ENCODE peak calls at places on chromosome 1, in four cellular contexts. A is epithelial cell of prostate, I is lower lobe of right lung, T is colonic mucosa. W is an unnamed sample.

GRCh38 chr1:42756956-42757891 is 9.6 kb downstream of the P3H1 start:
- DNase-seq in A (no peak), I (no peak), T (no peak), W (peak; percentile 21)

GRCh38 chr1:219757890-219758289 is 145.0 kb upstream of the ZC3H11B start:
- DNase-seq in A (no peak), I (no peak), T (no peak), W (no peak)

GRCh38 chr1:225445644-225446297 is 17.9 kb upstream of the LBR start:
- DNase-seq in I (no peak), A (no peak), T (peak; percentile 70), W (no peak)

GRCh38 chr1:44013949-44014348 is 17.3 kb downstream of the SLC6A9 start:
- DNase-seq in T (no peak), A (no peak), I (no peak), W (no peak)

GRCh38 chr1:147664206-147664605 is 6.1 kb downstream of the ACP6 start:
- DNase-seq in A (no peak), I (no peak), T (no peak), W (no peak)

GRCh38 chr1:1748686-1749321 is 24.6 kb upstream of the CDK11A start:
- DNase-seq in A (no peak), I (no peak), T (no peak), W (no peak)

GRCh38 chr1:91166106-91166712 is 144.4 kb upstream of the ZNF644 start:
- DNase-seq in T (peak; percentile 39), I (peak; percentile 67), A (no peak), W (peak; percentile 62)

GRCh38 chr1:150235436-150235851 is 468 bp downstream of the ANP32E start:
- DNase-seq in I (no peak), T (no peak), A (no peak), W (no peak)

GRCh38 chr1:212226467-212226866 is 58.7 kb upstream of the PPP2R5A start:
- DNase-seq in I (no peak), A (no peak), T (no peak), W (no peak)

GRCh38 chr1:58346076-58346435 is 200.5 kb downstream of the OMA1 start:
- DNase-seq in I (no peak), A (no peak), T (no peak), W (no peak)
- H3K27ac ChIP-seq in I (no peak overlapping the region), A (no peak overlapping the region), T (no peak overlapping the region), W (no peak overlapping the region)

GRCh38 chr1:210901981-210902770 is 231.8 kb downstream of the KCNH1 start:
- DNase-seq in T (no peak), A (no peak), I (no peak), W (no peak)

GRCh38 chr1:210898473-210898872 is 235.5 kb downstream of the KCNH1 start:
- DNase-seq in I (no peak), T (no peak), A (no peak), W (no peak)

GRCh38 chr1:210899676-210900075 is 234.3 kb downstream of the KCNH1 start:
- DNase-seq in A (no peak), I (no peak), T (no peak), W (no peak)

GRCh38 chr1:210900820-210901219 is 233.1 kb downstream of the KCNH1 start:
- DNase-seq in A (no peak), I (no peak), T (no peak), W (no peak)

GRCh38 chr1:210900079-210900478 is 233.9 kb downstream of the KCNH1 start:
- DNase-seq in A (no peak), T (no peak), I (no peak), W (no peak)
- H3K27ac ChIP-seq in A (no peak overlapping the region), T (no peak overlapping the region), I (no peak overlapping the region), W (no peak overlapping the region)

GRCh38 chr1:160779662-160780397 is 16.1 kb upstream of the LY9 start:
- DNase-seq in T (peak; percentile 38), A (no peak), I (no peak), W (peak; percentile 52)

GRCh38 chr1:160778976-160779375 is 17.0 kb upstream of the LY9 start:
- DNase-seq in I (no peak), T (no peak), A (no peak), W (no peak)

GRCh38 chr1:160780398-160780755 is 15.6 kb upstream of the LY9 start:
- DNase-seq in T (no peak), A (no peak), I (no peak), W (no peak)

GRCh38 chr1:160781914-160782689 is 13.9 kb upstream of the LY9 start:
- DNase-seq in A (no peak), T (peak; percentile 34), I (no peak), W (no peak)

GRCh38 chr1:160781129-160781808 is 14.7 kb upstream of the LY9 start:
- DNase-seq in T (peak; percentile 88), A (no peak), I (peak; percentile 54), W (no peak)
- H3K27ac ChIP-seq in T (peak overlapping the region; percentile 86), A (peak overlapping the region; percentile 77), I (peak overlapping the region; percentile 70), W (no peak overlapping the region)

DNA sequence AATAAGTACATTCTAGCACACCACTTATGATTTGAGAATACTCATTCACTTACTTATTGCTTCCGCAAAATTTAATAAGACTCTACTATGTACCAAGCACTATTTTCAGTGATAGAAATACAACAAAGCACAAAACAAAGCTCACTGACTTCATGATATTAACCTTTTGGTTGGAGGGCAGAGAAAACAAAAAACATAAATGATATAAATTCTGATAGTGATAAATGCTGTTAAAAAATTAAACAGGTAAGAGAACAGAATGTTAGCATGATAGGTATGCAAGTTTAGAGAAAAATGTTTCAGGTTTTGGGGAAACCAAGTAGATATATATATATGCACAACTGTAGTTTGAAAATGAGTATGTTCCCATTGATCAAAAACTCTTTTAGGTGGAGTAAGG is 1.2 kb downstream of the LRRC40 start:
- DNase-seq in I (no peak), A (no peak), T (no peak), W (no peak)
- H3K27ac ChIP-seq in I (no peak overlapping the region), A (no peak overlapping the region), T (no peak overlapping the region), W (peak overlapping the region; percentile 47)

W was measured in DND-41.